ENCODE peak calls at places on chromosomes 4 and X, in four cellular contexts. K, C, N and J are unnamed samples.
A peak's percentile ranks its signal among the peaks of the same experiment; 100 is the strongest.

GRCh38 chr4:95949136-95949765 is 109.4 kb downstream of the PDHA2 start:
- DNase-seq in K (no peak), C (no peak), N (no peak), J (no peak)

GRCh38 chr4:70902577-70903281 is 560 bp downstream of the MOB1B start:
- DNase-seq in N (no peak), C (no peak), K (peak; percentile 48), J (peak; percentile 27)

GRCh38 chrX:96770315-96770714 is 85.7 kb downstream of the DIAPH2 start:
- DNase-seq in K (peak; percentile 40), N (no peak), C (no peak), J (peak; percentile 52)

GRCh38 chr4:165865995-165866650 is 6.9 kb upstream of the TLL1 start:
- DNase-seq in N (no peak), C (no peak), K (no peak), J (no peak)

GRCh38 chr4:123488916-123489315 is 92.3 kb downstream of the SPRY1 start:
- DNase-seq in C (no peak), K (peak; percentile 70), N (no peak), J (peak; percentile 80)

GRCh38 chr4:108703370-108703769 is 53.0 kb downstream of the OSTC start:
- DNase-seq in C (no peak), N (no peak), K (no peak), J (no peak)

GRCh38 chrX:22134681-22135080 is 102.6 kb downstream of the PHEX start:
- DNase-seq in K (peak; percentile 79), C (no peak), N (no peak), J (peak; percentile 89)

GRCh38 chrX:111519215-111519614 is 7.8 kb downstream of the SERTM2 start:
- DNase-seq in N (no peak), C (no peak), K (no peak), J (no peak)

GRCh38 chr4:5474756-5475155 is 233.6 kb downstream of the EVC2 start:
- DNase-seq in C (no peak), N (no peak), K (peak; percentile 81), J (peak; percentile 10)

GRCh38 chr4:7310441-7310840 is 118.1 kb downstream of the SORCS2 start:
- DNase-seq in N (no peak), C (no peak), K (no peak), J (no peak)

GRCh38 chr4:121072836-121073362 is 564 bp upstream of the NDNF start:
- DNase-seq in N (peak; percentile 37), C (no peak), K (no peak), J (no peak)

GRCh38 chr4:184574861-184575260 is 74.4 kb downstream of the CASP3 start:
- DNase-seq in K (no peak), N (no peak), C (no peak), J (no peak)

GRCh38 chrX:48854898-48855297 is 19.5 kb upstream of the PCSK1N start:
- DNase-seq in N (no peak), C (no peak), K (peak; percentile 39), J (peak; percentile 67)

GRCh38 chr4:123096038-123096437 is 173.6 kb upstream of the NUDT6 start:
- DNase-seq in K (peak; percentile 56), N (peak; percentile 22), C (no peak), J (peak; percentile 57)

GRCh38 chrX:139892512-139892911 is 40.3 kb downstream of the ATP11C start:
- DNase-seq in N (no peak), C (no peak), K (no peak), J (no peak)

GRCh38 chr4:105895609-105896460 is 564 bp downstream of the NPNT start:
- DNase-seq in C (no peak), N (peak; percentile 33), K (peak; percentile 2), J (peak; percentile 35)

GRCh38 chr4:81648576-81649272 is 177.0 kb upstream of the RASGEF1B start:
- DNase-seq in C (no peak), K (no peak), N (no peak), J (no peak)

GRCh38 chrX:33252306-33252825 is 41.0 kb upstream of the DMD start:
- DNase-seq in K (no peak), C (no peak), N (no peak), J (no peak)

GRCh38 chr4:152784490-152785195 is 4.9 kb downstream of the ARFIP1 start:
- DNase-seq in N (no peak), K (peak; percentile 52), C (no peak), J (peak; percentile 14)

GRCh38 chr4:77022581-77023133 is 53.1 kb downstream of the CCNI start:
- DNase-seq in C (no peak), N (peak; percentile 56), K (peak; percentile 55), J (no peak)

GRCh38 chr4:122636697-122637096 is 15.8 kb upstream of the IL21 start:
- DNase-seq in K (no peak), C (no peak), N (no peak), J (no peak)

GRCh38 chrX:132751043-132751690 is 207.3 kb downstream of the HS6ST2 start:
- DNase-seq in N (no peak), K (no peak), C (no peak), J (no peak)

GRCh38 chr4:55866973-55867574 is 13.6 kb downstream of the EXOC1 start:
- DNase-seq in C (no peak), K (peak; percentile 76), N (no peak), J (peak; percentile 79)

GRCh38 chrX:69031181-69031580 is 134.1 kb downstream of the PJA1 start:
- DNase-seq in K (peak; percentile 17), N (no peak), C (no peak), J (peak; percentile 14)